ENCODE peak calls at places on chromosomes 7 and 10, in four cellular contexts. One of them, this sample, is unnamed.

GRCh38 chr10:73577788-73578187 is 13.4 kb downstream of the USP54 start:
- DNase-seq in OCI-LY7: no peak
- DNase-seq in mesothelial cell of epicardium: no peak
- DNase-seq in HFFc6: no peak
- DNase-seq in this sample: no peak

GRCh38 chr10:93180402-93181040 is 106.8 kb downstream of the CYP26A1 start:
- DNase-seq in mesothelial cell of epicardium: no peak
- DNase-seq in HFFc6: no peak
- DNase-seq in OCI-LY7: no peak
- DNase-seq in this sample: no peak

GRCh38 chr7:300048-300447 is 10.1 kb downstream of the FOXL3 start:
- DNase-seq in HFFc6: no peak
- DNase-seq in OCI-LY7: no peak
- DNase-seq in mesothelial cell of epicardium: no peak
- DNase-seq in this sample: no peak

GRCh38 chr7:108001759-108002725 is 919 bp downstream of the LAMB1 start:
- DNase-seq in HFFc6: peak; percentile 54
- DNase-seq in OCI-LY7: no peak
- DNase-seq in mesothelial cell of epicardium: no peak
- DNase-seq in this sample: no peak

GRCh38 chr10:120948889-120949382 is 97.8 kb downstream of the WDR11 start:
- DNase-seq in OCI-LY7: peak; percentile 37
- DNase-seq in HFFc6: peak; percentile 32
- DNase-seq in mesothelial cell of epicardium: peak; percentile 74
- DNase-seq in this sample: peak; percentile 83

GRCh38 chr10:7606977-7607404 is 59.8 kb downstream of the ITIH5 start:
- DNase-seq in mesothelial cell of epicardium: no peak
- DNase-seq in OCI-LY7: no peak
- DNase-seq in HFFc6: no peak
- DNase-seq in this sample: no peak

GRCh38 chr10:119928411-119928810 is 35.9 kb downstream of the SEC23IP start:
- DNase-seq in OCI-LY7: no peak
- DNase-seq in mesothelial cell of epicardium: no peak
- DNase-seq in HFFc6: no peak
- DNase-seq in this sample: no peak

GRCh38 chr10:58414270-58415041 is 29.2 kb downstream of the TFAM start:
- DNase-seq in OCI-LY7: no peak
- DNase-seq in mesothelial cell of epicardium: no peak
- DNase-seq in HFFc6: peak; percentile 84
- DNase-seq in this sample: no peak

GRCh38 chr7:16847381-16847860 is 34.4 kb downstream of the AGR3 start:
- DNase-seq in HFFc6: no peak
- DNase-seq in mesothelial cell of epicardium: no peak
- DNase-seq in OCI-LY7: no peak
- DNase-seq in this sample: no peak

GRCh38 chr10:29140991-29141390 is 147.9 kb upstream of the LYZL1 start:
- DNase-seq in HFFc6: peak; percentile 90
- DNase-seq in mesothelial cell of epicardium: no peak
- DNase-seq in OCI-LY7: no peak
- DNase-seq in this sample: no peak

GRCh38 chr10:118565301-118566075 is 30.0 kb downstream of the PRLHR start:
- DNase-seq in mesothelial cell of epicardium: no peak
- DNase-seq in OCI-LY7: no peak
- DNase-seq in HFFc6: no peak
- DNase-seq in this sample: no peak

DNA sequence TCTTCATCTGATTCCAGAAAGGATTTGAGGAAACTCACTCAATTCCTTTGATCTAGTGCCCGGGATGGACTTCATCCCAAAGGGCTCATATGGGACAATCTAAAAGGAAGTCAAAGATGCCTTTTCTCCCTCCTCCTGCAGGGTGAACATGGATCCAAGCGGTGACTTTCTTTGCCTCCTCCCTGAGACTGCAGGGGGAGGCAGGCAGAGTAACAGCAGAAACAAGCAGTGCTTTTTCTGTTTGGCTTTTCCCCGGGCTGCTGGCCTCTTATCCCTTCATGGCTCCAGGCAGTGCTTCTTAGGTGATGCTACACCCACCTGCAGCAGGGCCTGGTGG is 10.0 kb upstream of the DNMBP start:
- DNase-seq in HFFc6: no peak
- DNase-seq in OCI-LY7: peak; percentile 61
- DNase-seq in mesothelial cell of epicardium: no peak
- DNase-seq in this sample: no peak
- TF ChIP-seq CTCF in HFFc6: peak; percentile 45
- TF ChIP-seq CTCF in OCI-LY7: peak; percentile 21
- TF ChIP-seq CTCF in mesothelial cell of epicardium: no peak
- TF ChIP-seq CTCF in this sample: no peak

GRCh38 chr10:9294132-9294663 is 1239.7 kb downstream of the GATA3 start:
- DNase-seq in HFFc6: no peak
- DNase-seq in mesothelial cell of epicardium: no peak
- DNase-seq in OCI-LY7: no peak
- DNase-seq in this sample: no peak

GRCh38 chr10:9297580-9297979 is 1243.1 kb downstream of the GATA3 start:
- DNase-seq in mesothelial cell of epicardium: no peak
- DNase-seq in HFFc6: no peak
- DNase-seq in OCI-LY7: no peak
- DNase-seq in this sample: no peak

GRCh38 chr10:9299966-9300365 is 1245.5 kb downstream of the GATA3 start:
- DNase-seq in HFFc6: no peak
- DNase-seq in OCI-LY7: no peak
- DNase-seq in mesothelial cell of epicardium: no peak
- DNase-seq in this sample: no peak

GRCh38 chr10:9294865-9295264 is 1240.4 kb downstream of the GATA3 start:
- DNase-seq in HFFc6: no peak
- DNase-seq in OCI-LY7: no peak
- DNase-seq in mesothelial cell of epicardium: no peak
- DNase-seq in this sample: no peak

GRCh38 chr10:9296206-9296605 is 1241.7 kb downstream of the GATA3 start:
- DNase-seq in OCI-LY7: no peak
- DNase-seq in HFFc6: peak; percentile 25
- DNase-seq in mesothelial cell of epicardium: no peak
- DNase-seq in this sample: no peak
- TF ChIP-seq CTCF in OCI-LY7: no peak
- TF ChIP-seq CTCF in HFFc6: no peak
- TF ChIP-seq CTCF in mesothelial cell of epicardium: no peak
- TF ChIP-seq CTCF in this sample: no peak

DNA sequence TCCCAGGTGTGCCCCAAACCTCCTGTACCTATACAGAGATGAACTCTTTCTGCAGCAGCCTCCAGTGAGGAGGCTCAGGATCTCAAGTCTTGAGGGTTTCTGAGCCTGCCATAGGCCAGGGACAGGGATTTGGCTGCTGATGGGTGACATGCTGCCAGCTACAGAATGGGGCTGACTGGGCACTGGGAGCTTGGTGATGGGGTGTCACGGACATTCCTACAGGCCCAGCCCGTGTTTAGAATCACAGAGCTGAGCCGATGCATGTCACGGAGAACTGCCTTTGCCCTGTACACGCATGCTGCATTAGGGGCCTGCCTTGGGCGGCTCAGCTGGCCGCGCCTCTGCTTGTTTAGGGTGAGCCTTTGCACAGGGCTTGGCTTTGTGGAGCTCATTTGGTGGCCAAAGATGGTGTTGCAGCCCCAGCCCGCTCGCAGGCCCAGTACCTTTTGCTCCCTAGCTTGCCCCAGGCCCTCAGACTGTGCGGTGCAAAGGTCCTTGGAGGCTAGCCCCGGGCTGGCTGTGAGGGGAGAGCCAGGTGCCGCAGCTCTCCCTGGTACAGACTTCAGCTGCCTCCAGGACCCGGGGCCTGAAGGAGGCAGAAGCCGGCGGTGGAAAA is 108.4 kb upstream of the BTBD16 start:
- DNase-seq in OCI-LY7: no peak
- DNase-seq in mesothelial cell of epicardium: no peak
- DNase-seq in HFFc6: no peak
- DNase-seq in this sample: no peak
- TF ChIP-seq CTCF in OCI-LY7: no peak
- TF ChIP-seq CTCF in mesothelial cell of epicardium: no peak
- TF ChIP-seq CTCF in HFFc6: no peak
- TF ChIP-seq CTCF in this sample: no peak

GRCh38 chr10:102424145-102424544 is 3.5 kb downstream of the FBXL15 start:
- DNase-seq in OCI-LY7: no peak
- DNase-seq in mesothelial cell of epicardium: no peak
- DNase-seq in HFFc6: no peak
- DNase-seq in this sample: no peak

GRCh38 chr10:102420810-102421644 is at the start of gene FBXL15:
- DNase-seq in HFFc6: peak; percentile 95
- DNase-seq in mesothelial cell of epicardium: peak; percentile 94
- DNase-seq in OCI-LY7: peak; percentile 99
- DNase-seq in this sample: peak; percentile 98

GRCh38 chr10:102421645-102422585 is 1.3 kb downstream of the FBXL15 start:
- DNase-seq in HFFc6: no peak
- DNase-seq in OCI-LY7: peak; percentile 31
- DNase-seq in mesothelial cell of epicardium: no peak
- DNase-seq in this sample: peak; percentile 54

GRCh38 chr10:102423372-102423968 is 2.8 kb downstream of the FBXL15 start:
- DNase-seq in OCI-LY7: no peak
- DNase-seq in HFFc6: no peak
- DNase-seq in mesothelial cell of epicardium: no peak
- DNase-seq in this sample: no peak

GRCh38 chr10:102422586-102423129 is 2.0 kb downstream of the FBXL15 start:
- DNase-seq in OCI-LY7: peak; percentile 66
- DNase-seq in HFFc6: peak; percentile 62
- DNase-seq in mesothelial cell of epicardium: no peak
- DNase-seq in this sample: peak; percentile 84
- TF ChIP-seq CTCF in OCI-LY7: peak; percentile 83
- TF ChIP-seq CTCF in HFFc6: peak; percentile 86
- TF ChIP-seq CTCF in mesothelial cell of epicardium: peak; percentile 62
- TF ChIP-seq CTCF in this sample: peak; percentile 97

This sample was measured in GM20000.